ENCODE peak calls at places on chromosomes 1 and 21, in ten cellular contexts. V is cardiac fibroblast; P is activated CD4-positive, alpha-beta T cell treated with anti-CD3 and anti-CD28 coated beads for 48 hours; O is brain microvascular endothelial cell; J is C1 segment of cervical spinal cord; R is glutamatergic neuron; T is activated naive CD4-positive, alpha-beta T cell treated with anti-CD3 and anti-CD28 coated beads, Interleukin-2, amount 50 U/mL, for 72 hours; G is kidney epithelial cell; C is heart right ventricle; D is CD8-positive, alpha-beta T cell. Z is an unnamed sample.
A peak's percentile ranks its signal among the peaks of the same experiment; 100 is the strongest.

GRCh38 chr21:45073301-45074047 is 906 bp upstream of the ADARB1 start:
- DNase-seq in V (no peak), P (no peak), O (peak; percentile 39), J (no peak), R (peak; percentile 45), T (no peak), G (no peak), C (no peak), D (no peak), Z (no peak)

GRCh38 chr1:208043690-208044089 is 132.8 kb upstream of the CD34 start:
- DNase-seq in V (no peak), P (no peak), O (no peak), J (no peak), R (no peak), T (no peak), G (no peak), C (peak; percentile 33), D (no peak), Z (no peak)

GRCh38 chr1:34452451-34452850 is 275.7 kb downstream of the C1orf94 start:
- DNase-seq in V (no peak), P (no peak), O (no peak), J (no peak), R (no peak), T (no peak), G (no peak), C (no peak), D (no peak), Z (no peak)

GRCh38 chr1:157047064-157047410 is 1.5 kb upstream of the ARHGEF11 start:
- DNase-seq in V (no peak), P (no peak), O (no peak), J (no peak), R (no peak), T (no peak), G (no peak), C (no peak), D (no peak), Z (no peak)

GRCh38 chr1:160605792-160606520 is 26.7 kb upstream of the CD84 start:
- DNase-seq in V (no peak), P (no peak), O (no peak), J (no peak), R (no peak), T (no peak), G (no peak), C (no peak), D (no peak), Z (no peak)

GRCh38 chr1:34864759-34865158 is 5.2 kb upstream of the SMIM12 start:
- DNase-seq in V (no peak), P (no peak), O (no peak), J (no peak), R (no peak), T (no peak), G (no peak), C (no peak), D (no peak), Z (no peak)

GRCh38 chr1:203273869-203274602 is 31.3 kb upstream of the BTG2 start:
- DNase-seq in V (no peak), P (no peak), O (no peak), J (no peak), R (no peak), T (no peak), G (no peak), C (no peak), D (no peak), Z (no peak)

GRCh38 chr1:19525607-19526545 is 40.5 kb upstream of the CAPZB start:
- DNase-seq in V (no peak), P (no peak), O (no peak), J (no peak), R (no peak), T (no peak), G (no peak), C (no peak), D (no peak), Z (no peak)

GRCh38 chr1:178311164-178311563 is 185.6 kb downstream of the CLEC20A start:
- DNase-seq in V (peak; percentile 46), P (no peak), O (no peak), J (no peak), R (no peak), T (no peak), G (no peak), C (no peak), D (no peak), Z (no peak)

GRCh38 chr1:207935166-207935583 is 24.2 kb upstream of the CD34 start:
- DNase-seq in V (no peak), P (no peak), O (no peak), J (no peak), R (no peak), T (no peak), G (peak; percentile 23), C (no peak), D (no peak), Z (no peak)

GRCh38 chr1:161885013-161885412 is 118.9 kb downstream of the ATF6 start:
- DNase-seq in V (peak; percentile 83), P (no peak), O (peak; percentile 94), J (no peak), R (no peak), T (no peak), G (no peak), C (peak; percentile 49), D (no peak), Z (no peak)

GRCh38 chr1:237799762-237800474 is 90.8 kb downstream of the ZP4 start:
- DNase-seq in V (peak; percentile 51), P (peak; percentile 55), O (peak; percentile 72), J (no peak), R (peak; percentile 82), T (no peak), G (peak; percentile 14), C (peak; percentile 35), D (peak; percentile 11), Z (peak; percentile 62)

GRCh38 chr1:154590756-154591155 is 17.2 kb downstream of the ADAR start:
- DNase-seq in V (no peak), P (no peak), O (no peak), J (no peak), R (no peak), T (no peak), G (no peak), C (no peak), D (no peak), Z (no peak)

GRCh38 chr1:154453577-154454352 is 48.3 kb upstream of the TDRD10 start:
- DNase-seq in V (peak; percentile 80), P (no peak), O (peak; percentile 13), J (no peak), R (no peak), T (no peak), G (no peak), C (no peak), D (no peak), Z (no peak)

GRCh38 chr1:53625766-53626520 is 113.0 kb downstream of the GLIS1 start:
- DNase-seq in V (no peak), P (no peak), O (no peak), J (no peak), R (no peak), T (no peak), G (no peak), C (no peak), D (no peak), Z (no peak)

GRCh38 chr1:51240096-51240495 is 4.0 kb downstream of the RNF11 start:
- DNase-seq in V (no peak), P (no peak), O (no peak), J (no peak), R (no peak), T (no peak), G (no peak), C (peak; percentile 24), D (no peak), Z (no peak)

Z was measured in D721Med.